ENCODE peak calls at places on chromosomes 16 and 17, in ten cellular contexts. One of them, this sample, is unnamed.

GRCh38 chr16:81491522-81492188 is 47.0 kb downstream of the CMIP start:
- DNase-seq in CD8-positive, alpha-beta memory T cell: no peak
- DNase-seq in CD4-positive, CD25-positive, alpha-beta regulatory T cell: no peak
- DNase-seq in left ventricle myocardium inferior: no peak
- DNase-seq in tibial artery: no peak
- DNase-seq in heart right ventricle: no peak
- DNase-seq in astrocyte: peak; percentile 43
- DNase-seq in A549: no peak
- DNase-seq in ovary: no peak
- DNase-seq in pancreas: no peak
- DNase-seq in this sample: no peak

GRCh38 chr17:58161566-58161965 is 5.2 kb upstream of the OR4D2 start:
- DNase-seq in CD8-positive, alpha-beta memory T cell: no peak
- DNase-seq in CD4-positive, CD25-positive, alpha-beta regulatory T cell: no peak
- DNase-seq in left ventricle myocardium inferior: no peak
- DNase-seq in tibial artery: no peak
- DNase-seq in heart right ventricle: no peak
- DNase-seq in astrocyte: no peak
- DNase-seq in A549: no peak
- DNase-seq in ovary: no peak
- DNase-seq in pancreas: no peak
- DNase-seq in this sample: no peak

GRCh38 chr16:12961621-12962020 is 60.2 kb downstream of the SHISA9 start:
- DNase-seq in CD8-positive, alpha-beta memory T cell: no peak
- DNase-seq in CD4-positive, CD25-positive, alpha-beta regulatory T cell: no peak
- DNase-seq in left ventricle myocardium inferior: no peak
- DNase-seq in tibial artery: no peak
- DNase-seq in heart right ventricle: no peak
- DNase-seq in astrocyte: no peak
- DNase-seq in A549: no peak
- DNase-seq in ovary: no peak
- DNase-seq in pancreas: no peak
- DNase-seq in this sample: no peak

GRCh38 chr17:80096531-80097306 is 4.7 kb upstream of the GAA start:
- DNase-seq in CD8-positive, alpha-beta memory T cell: no peak
- DNase-seq in CD4-positive, CD25-positive, alpha-beta regulatory T cell: no peak
- DNase-seq in left ventricle myocardium inferior: no peak
- DNase-seq in tibial artery: no peak
- DNase-seq in heart right ventricle: no peak
- DNase-seq in astrocyte: no peak
- DNase-seq in A549: no peak
- DNase-seq in ovary: no peak
- DNase-seq in pancreas: no peak
- DNase-seq in this sample: no peak

GRCh38 chr17:44914698-44915271 is 515 bp downstream of the GFAP start:
- DNase-seq in CD8-positive, alpha-beta memory T cell: no peak
- DNase-seq in CD4-positive, CD25-positive, alpha-beta regulatory T cell: no peak
- DNase-seq in left ventricle myocardium inferior: no peak
- DNase-seq in tibial artery: peak; percentile 10
- DNase-seq in heart right ventricle: no peak
- DNase-seq in astrocyte: no peak
- DNase-seq in A549: no peak
- DNase-seq in ovary: no peak
- DNase-seq in pancreas: no peak
- DNase-seq in this sample: no peak

GRCh38 chr16:87295259-87295658 is 21.9 kb downstream of the C16orf95 start:
- DNase-seq in CD8-positive, alpha-beta memory T cell: no peak
- DNase-seq in CD4-positive, CD25-positive, alpha-beta regulatory T cell: peak; percentile 16
- DNase-seq in left ventricle myocardium inferior: no peak
- DNase-seq in tibial artery: no peak
- DNase-seq in heart right ventricle: no peak
- DNase-seq in astrocyte: no peak
- DNase-seq in A549: peak; percentile 44
- DNase-seq in ovary: no peak
- DNase-seq in pancreas: no peak
- DNase-seq in this sample: no peak

GRCh38 chr17:75077490-75078096 is 10.2 kb upstream of the SLC16A5 start:
- DNase-seq in CD8-positive, alpha-beta memory T cell: peak; percentile 20
- DNase-seq in CD4-positive, CD25-positive, alpha-beta regulatory T cell: peak; percentile 46
- DNase-seq in left ventricle myocardium inferior: peak; percentile 79
- DNase-seq in tibial artery: peak; percentile 70
- DNase-seq in heart right ventricle: peak; percentile 78
- DNase-seq in astrocyte: no peak
- DNase-seq in A549: no peak
- DNase-seq in ovary: peak; percentile 62
- DNase-seq in pancreas: peak; percentile 70
- DNase-seq in this sample: peak; percentile 64

GRCh38 chr17:75959046-75959838 is 18.4 kb upstream of the FBF1 start:
- DNase-seq in CD8-positive, alpha-beta memory T cell: no peak
- DNase-seq in CD4-positive, CD25-positive, alpha-beta regulatory T cell: no peak
- DNase-seq in left ventricle myocardium inferior: no peak
- DNase-seq in tibial artery: no peak
- DNase-seq in heart right ventricle: no peak
- DNase-seq in astrocyte: no peak
- DNase-seq in A549: no peak
- DNase-seq in ovary: no peak
- DNase-seq in pancreas: no peak
- DNase-seq in this sample: no peak

GRCh38 chr17:56914641-56915263 is 903 bp upstream of the TRIM25 start:
- DNase-seq in CD8-positive, alpha-beta memory T cell: no peak
- DNase-seq in CD4-positive, CD25-positive, alpha-beta regulatory T cell: no peak
- DNase-seq in left ventricle myocardium inferior: no peak
- DNase-seq in tibial artery: no peak
- DNase-seq in heart right ventricle: no peak
- DNase-seq in astrocyte: no peak
- DNase-seq in A549: peak; percentile 17
- DNase-seq in ovary: no peak
- DNase-seq in pancreas: no peak
- DNase-seq in this sample: peak; percentile 30

GRCh38 chr17:82097187-82097918 is 683 bp downstream of the FASN start:
- DNase-seq in CD8-positive, alpha-beta memory T cell: no peak
- DNase-seq in CD4-positive, CD25-positive, alpha-beta regulatory T cell: peak; percentile 29
- DNase-seq in left ventricle myocardium inferior: no peak
- DNase-seq in tibial artery: no peak
- DNase-seq in heart right ventricle: peak; percentile 33
- DNase-seq in astrocyte: peak; percentile 30
- DNase-seq in A549: peak; percentile 66
- DNase-seq in ovary: peak; percentile 70
- DNase-seq in pancreas: peak; percentile 69
- DNase-seq in this sample: peak; percentile 47

GRCh38 chr17:7438050-7438614 is 1.2 kb upstream of the FGF11 start:
- DNase-seq in CD8-positive, alpha-beta memory T cell: no peak
- DNase-seq in CD4-positive, CD25-positive, alpha-beta regulatory T cell: no peak
- DNase-seq in left ventricle myocardium inferior: peak; percentile 78
- DNase-seq in tibial artery: peak; percentile 64
- DNase-seq in heart right ventricle: peak; percentile 74
- DNase-seq in astrocyte: no peak
- DNase-seq in A549: no peak
- DNase-seq in ovary: peak; percentile 62
- DNase-seq in pancreas: peak; percentile 73
- DNase-seq in this sample: peak; percentile 72

GRCh38 chr17:67585077-67585602 is 132.6 kb upstream of the NOL11 start:
- DNase-seq in CD8-positive, alpha-beta memory T cell: no peak
- DNase-seq in CD4-positive, CD25-positive, alpha-beta regulatory T cell: no peak
- DNase-seq in left ventricle myocardium inferior: no peak
- DNase-seq in tibial artery: no peak
- DNase-seq in heart right ventricle: no peak
- DNase-seq in astrocyte: no peak
- DNase-seq in A549: no peak
- DNase-seq in ovary: no peak
- DNase-seq in pancreas: no peak
- DNase-seq in this sample: no peak

GRCh38 chr17:74842599-74843351 is 16.9 kb downstream of the GRIN2C start:
- DNase-seq in CD8-positive, alpha-beta memory T cell: no peak
- DNase-seq in CD4-positive, CD25-positive, alpha-beta regulatory T cell: no peak
- DNase-seq in left ventricle myocardium inferior: peak; percentile 76
- DNase-seq in tibial artery: no peak
- DNase-seq in heart right ventricle: peak; percentile 62
- DNase-seq in astrocyte: peak; percentile 22
- DNase-seq in A549: peak; percentile 82
- DNase-seq in ovary: peak; percentile 81
- DNase-seq in pancreas: peak; percentile 84
- DNase-seq in this sample: peak; percentile 79

GRCh38 chr16:17369441-17369951 is 101.3 kb downstream of the XYLT1 start:
- DNase-seq in CD8-positive, alpha-beta memory T cell: peak; percentile 61
- DNase-seq in CD4-positive, CD25-positive, alpha-beta regulatory T cell: peak; percentile 85
- DNase-seq in left ventricle myocardium inferior: peak; percentile 40
- DNase-seq in tibial artery: peak; percentile 58
- DNase-seq in heart right ventricle: peak; percentile 46
- DNase-seq in astrocyte: no peak
- DNase-seq in A549: no peak
- DNase-seq in ovary: no peak
- DNase-seq in pancreas: no peak
- DNase-seq in this sample: peak; percentile 40

GRCh38 chr16:17368951-17369350 is 101.8 kb downstream of the XYLT1 start:
- DNase-seq in CD8-positive, alpha-beta memory T cell: no peak
- DNase-seq in CD4-positive, CD25-positive, alpha-beta regulatory T cell: peak; percentile 81
- DNase-seq in left ventricle myocardium inferior: no peak
- DNase-seq in tibial artery: no peak
- DNase-seq in heart right ventricle: no peak
- DNase-seq in astrocyte: no peak
- DNase-seq in A549: no peak
- DNase-seq in ovary: no peak
- DNase-seq in pancreas: no peak
- DNase-seq in this sample: no peak

GRCh38 chr16:17367034-17367433 is 103.7 kb downstream of the XYLT1 start:
- DNase-seq in CD8-positive, alpha-beta memory T cell: no peak
- DNase-seq in CD4-positive, CD25-positive, alpha-beta regulatory T cell: no peak
- DNase-seq in left ventricle myocardium inferior: no peak
- DNase-seq in tibial artery: no peak
- DNase-seq in heart right ventricle: no peak
- DNase-seq in astrocyte: no peak
- DNase-seq in A549: no peak
- DNase-seq in ovary: no peak
- DNase-seq in pancreas: no peak
- DNase-seq in this sample: no peak

GRCh38 chr16:17367932-17368331 is 102.8 kb downstream of the XYLT1 start:
- DNase-seq in CD8-positive, alpha-beta memory T cell: no peak
- DNase-seq in CD4-positive, CD25-positive, alpha-beta regulatory T cell: no peak
- DNase-seq in left ventricle myocardium inferior: no peak
- DNase-seq in tibial artery: no peak
- DNase-seq in heart right ventricle: no peak
- DNase-seq in astrocyte: peak; percentile 77
- DNase-seq in A549: no peak
- DNase-seq in ovary: no peak
- DNase-seq in pancreas: no peak
- DNase-seq in this sample: peak; percentile 72

DNA sequence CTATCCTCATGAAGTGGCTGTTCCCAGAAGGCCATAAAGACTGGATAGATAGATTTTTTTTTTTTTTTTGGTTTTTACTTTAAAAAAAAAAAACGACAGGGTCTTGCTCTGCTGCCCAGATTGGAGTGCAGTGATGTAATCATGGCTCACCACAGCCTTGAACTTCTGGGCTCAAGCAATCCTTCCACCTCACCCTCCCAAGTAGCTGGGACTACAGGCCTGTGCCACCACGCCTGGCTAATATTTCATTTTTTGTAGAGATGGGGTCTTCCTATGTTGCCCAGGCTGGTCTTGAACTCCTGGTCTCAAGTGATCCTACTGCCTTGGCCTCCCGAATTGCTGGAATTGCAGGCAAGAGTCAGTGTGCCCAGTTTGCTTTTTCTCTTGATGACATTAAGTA is 102.2 kb downstream of the XYLT1 start:
- DNase-seq in CD8-positive, alpha-beta memory T cell: no peak
- DNase-seq in CD4-positive, CD25-positive, alpha-beta regulatory T cell: no peak
- DNase-seq in left ventricle myocardium inferior: no peak
- DNase-seq in tibial artery: no peak
- DNase-seq in heart right ventricle: no peak
- DNase-seq in astrocyte: no peak
- DNase-seq in A549: no peak
- DNase-seq in ovary: no peak
- DNase-seq in pancreas: no peak
- DNase-seq in this sample: no peak
- H3K4me3 ChIP-seq in CD8-positive, alpha-beta memory T cell: peak overlapping the region; percentile 72
- H3K4me3 ChIP-seq in CD4-positive, CD25-positive, alpha-beta regulatory T cell: peak overlapping the region; percentile 84
- H3K4me3 ChIP-seq in left ventricle myocardium inferior: no peak overlapping the region
- H3K4me3 ChIP-seq in tibial artery: no peak overlapping the region
- H3K4me3 ChIP-seq in heart right ventricle: no peak overlapping the region
- H3K4me3 ChIP-seq in astrocyte: no peak overlapping the region
- H3K4me3 ChIP-seq in A549: no peak overlapping the region
- H3K4me3 ChIP-seq in ovary: no peak overlapping the region
- H3K4me3 ChIP-seq in pancreas: no peak overlapping the region
- H3K4me3 ChIP-seq in this sample: no peak overlapping the region

GRCh38 chr17:60086822-60087591 is 8.3 kb upstream of the HEATR6 start:
- DNase-seq in CD8-positive, alpha-beta memory T cell: no peak
- DNase-seq in CD4-positive, CD25-positive, alpha-beta regulatory T cell: no peak
- DNase-seq in left ventricle myocardium inferior: no peak
- DNase-seq in tibial artery: no peak
- DNase-seq in heart right ventricle: no peak
- DNase-seq in astrocyte: peak; percentile 40
- DNase-seq in A549: peak; percentile 29
- DNase-seq in ovary: no peak
- DNase-seq in pancreas: no peak
- DNase-seq in this sample: no peak
- H3K27ac ChIP-seq in CD8-positive, alpha-beta memory T cell: no peak overlapping the region
- H3K27ac ChIP-seq in CD4-positive, CD25-positive, alpha-beta regulatory T cell: no peak overlapping the region
- H3K27ac ChIP-seq in left ventricle myocardium inferior: no peak overlapping the region
- H3K27ac ChIP-seq in tibial artery: no peak overlapping the region
- H3K27ac ChIP-seq in heart right ventricle: no peak overlapping the region
- H3K27ac ChIP-seq in astrocyte: no peak overlapping the region
- H3K27ac ChIP-seq in A549: peak overlapping the region; percentile 50
- H3K27ac ChIP-seq in ovary: no peak overlapping the region
- H3K27ac ChIP-seq in pancreas: no peak overlapping the region
- H3K27ac ChIP-seq in this sample: no peak overlapping the region

GRCh38 chr16:29290631-29291247 is 115.8 kb downstream of the NPIPB11 start:
- DNase-seq in CD8-positive, alpha-beta memory T cell: peak; percentile 54
- DNase-seq in CD4-positive, CD25-positive, alpha-beta regulatory T cell: no peak
- DNase-seq in left ventricle myocardium inferior: peak; percentile 94
- DNase-seq in tibial artery: peak; percentile 98
- DNase-seq in heart right ventricle: peak; percentile 95
- DNase-seq in astrocyte: peak; percentile 82
- DNase-seq in A549: peak; percentile 94
- DNase-seq in ovary: peak; percentile 94
- DNase-seq in pancreas: peak; percentile 98
- DNase-seq in this sample: peak; percentile 96
- H3K4me3 ChIP-seq in CD8-positive, alpha-beta memory T cell: no peak overlapping the region
- H3K4me3 ChIP-seq in CD4-positive, CD25-positive, alpha-beta regulatory T cell: no peak overlapping the region
- H3K4me3 ChIP-seq in left ventricle myocardium inferior: peak overlapping the region; percentile 63
- H3K4me3 ChIP-seq in tibial artery: peak overlapping the region; percentile 42
- H3K4me3 ChIP-seq in heart right ventricle: peak overlapping the region; percentile 21
- H3K4me3 ChIP-seq in astrocyte: no peak overlapping the region
- H3K4me3 ChIP-seq in A549: peak overlapping the region; percentile 24
- H3K4me3 ChIP-seq in ovary: peak overlapping the region; percentile 20
- H3K4me3 ChIP-seq in pancreas: no peak overlapping the region
- H3K4me3 ChIP-seq in this sample: no peak overlapping the region

DNA sequence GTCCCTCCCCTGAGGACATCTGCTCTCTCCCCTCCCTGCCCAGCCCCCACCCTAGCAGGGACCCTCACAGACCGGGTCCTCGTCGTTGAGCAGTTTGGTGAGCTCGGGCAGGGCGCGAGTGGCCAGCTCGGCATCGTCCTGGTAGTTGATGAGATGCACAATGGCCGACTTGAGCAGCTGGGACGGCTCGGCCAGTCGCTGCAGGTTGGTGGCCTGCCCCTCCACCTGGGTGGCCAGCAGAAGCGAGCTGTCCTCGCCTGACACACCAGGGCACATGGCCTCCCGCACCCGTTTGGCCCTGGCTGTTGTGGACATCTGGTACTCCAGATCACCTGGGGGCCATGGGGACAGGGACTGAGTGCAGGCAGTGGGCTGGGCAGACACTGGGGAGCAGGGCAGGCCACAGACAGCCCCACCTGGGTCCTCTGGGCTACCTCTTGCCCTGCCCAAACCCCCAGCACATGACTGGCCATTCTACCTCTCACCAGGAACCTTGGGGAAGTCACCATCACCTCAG is 17.1 kb downstream of the JUP start:
- DNase-seq in CD8-positive, alpha-beta memory T cell: no peak
- DNase-seq in CD4-positive, CD25-positive, alpha-beta regulatory T cell: no peak
- DNase-seq in left ventricle myocardium inferior: no peak
- DNase-seq in tibial artery: no peak
- DNase-seq in heart right ventricle: no peak
- DNase-seq in astrocyte: no peak
- DNase-seq in A549: no peak
- DNase-seq in ovary: no peak
- DNase-seq in pancreas: no peak
- DNase-seq in this sample: no peak
- H3K27ac ChIP-seq in CD8-positive, alpha-beta memory T cell: no peak overlapping the region
- H3K27ac ChIP-seq in CD4-positive, CD25-positive, alpha-beta regulatory T cell: no peak overlapping the region
- H3K27ac ChIP-seq in left ventricle myocardium inferior: no peak overlapping the region
- H3K27ac ChIP-seq in tibial artery: no peak overlapping the region
- H3K27ac ChIP-seq in heart right ventricle: no peak overlapping the region
- H3K27ac ChIP-seq in astrocyte: no peak overlapping the region
- H3K27ac ChIP-seq in A549: no peak overlapping the region
- H3K27ac ChIP-seq in ovary: no peak overlapping the region
- H3K27ac ChIP-seq in pancreas: no peak overlapping the region
- H3K27ac ChIP-seq in this sample: no peak overlapping the region

This sample was measured in testis.